ENCODE peak calls at places on chromosomes 4 and X, in six cellular contexts. T is CD8-positive, alpha-beta T cell; A is left ventricle myocardium inferior; H is K562; J is transverse colon; D is IMR-90. K is an unnamed sample. For H3K4me1, the result is how much of the 10 kb centered on the place peaks cover.

GRCh38 chrX:19926095-19926494 is 38.7 kb upstream of the SH3KBP1 start:
- DNase-seq in J (no peak), A (no peak), H (no peak), D (no peak), T (no peak), K (no peak)

GRCh38 chr4:1048781-1049590 is 37.6 kb downstream of the FGFRL1 start:
- DNase-seq in D (no peak), T (no peak), H (no peak), A (peak), J (no peak), K (no peak)

GRCh38 chrX:16828126-16828908 is 41.8 kb downstream of the RBBP7 start:
- DNase-seq in D (peak), T (no peak), J (peak), A (no peak), H (no peak), K (no peak)

GRCh38 chrX:68398286-68398685 is 35.0 kb downstream of the OPHN1 start:
- DNase-seq in T (no peak), H (no peak), J (no peak), A (no peak), D (no peak), K (no peak)

GRCh38 chrX:151762802-151763201 is 28.3 kb downstream of the CNGA2 start:
- DNase-seq in J (no peak), T (no peak), D (no peak), A (no peak), H (no peak), K (no peak)

GRCh38 chr4:142743071-142743825 is 102.9 kb downstream of the INPP4B start:
- DNase-seq in J (no peak), A (no peak), D (peak), T (no peak), H (no peak), K (no peak)

GRCh38 chr4:69749771-69750170 is 10.6 kb downstream of the SULT1B1 start:
- DNase-seq in J (no peak), A (no peak), H (no peak), D (peak), T (no peak), K (no peak)

GRCh38 chrX:40174594-40175415 is 77.0 kb upstream of the BCOR start:
- DNase-seq in H (no peak), T (no peak), D (no peak), A (no peak), J (peak), K (no peak)

GRCh38 chr4:9800878-9801277 is 19.4 kb downstream of the DRD5 start:
- DNase-seq in A (no peak), J (no peak), D (no peak), T (no peak), H (no peak), K (no peak)

GRCh38 chr4:5959221-5959982 is 58.8 kb downstream of the C4orf50 start:
- DNase-seq in J (no peak), H (no peak), D (no peak), A (no peak), T (no peak), K (no peak)

GRCh38 chr4:185702147-185702663 is 109.8 kb downstream of the SORBS2 start:
- DNase-seq in A (no peak), J (no peak), D (no peak), H (no peak), T (no peak), K (no peak)

GRCh38 chrX:95346854-95347253 is 1337.8 kb upstream of the DIAPH2 start:
- DNase-seq in A (no peak), D (peak), J (no peak), T (no peak), H (no peak), K (no peak)

GRCh38 chr4:15654556-15655222 is 468 bp downstream of the FBXL5 start:
- DNase-seq in D (peak), H (no peak), A (peak), T (peak), J (peak), K (peak)

GRCh38 chrX:46840946-46841740 is 4.3 kb downstream of the RP2 start:
- DNase-seq in T (no peak), J (no peak), A (no peak), D (no peak), H (no peak), K (no peak)

GRCh38 chr4:182808673-182809416 is 108.3 kb downstream of the DCTD start:
- DNase-seq in T (peak), D (peak), J (no peak), H (no peak), A (no peak), K (peak)

GRCh38 chrX:120791013-120791643 is 84.5 kb downstream of the CT47B1 start:
- DNase-seq in J (peak), D (peak), T (no peak), A (peak), H (no peak), K (no peak)

GRCh38 chr4:6926681-6927478 is 17.3 kb downstream of the TBC1D14 start:
- DNase-seq in A (peak), J (peak), H (peak), D (peak), T (peak), K (peak)

GRCh38 chrX:6052111-6052745 is 176.4 kb downstream of the NLGN4X start:
- DNase-seq in T (no peak), A (no peak), H (no peak), D (no peak), J (no peak), K (no peak)

GRCh38 chr4:109440948-109441347 is 7.3 kb downstream of the SEC24B start:
- DNase-seq in J (no peak), D (no peak), A (no peak), H (no peak), T (no peak), K (no peak)
- H3K4me1 ChIP-seq in J (half or more), D (under half), A (half or more), H (under half), T (under half), K (under half)

GRCh38 chr4:51844157-51845054 is 1.5 kb downstream of the DCUN1D4 start:
- DNase-seq in A (peak), D (peak), H (peak), T (peak), J (peak), K (peak)
- H3K4me1 ChIP-seq in A (under half), D (under half), H (under half), T (under half), J (under half), K (under half)

GRCh38 chr4:128904821-128905220 is 95.3 kb downstream of the JADE1 start:
- DNase-seq in D (no peak), H (no peak), J (no peak), A (no peak), T (no peak), K (no peak)

GRCh38 chr4:128906581-128906980 is 97.1 kb downstream of the JADE1 start:
- DNase-seq in A (no peak), D (no peak), J (no peak), H (no peak), T (no peak), K (no peak)

GRCh38 chr4:128907966-128908365 is 98.5 kb downstream of the JADE1 start:
- DNase-seq in D (no peak), J (no peak), A (no peak), T (no peak), H (no peak), K (no peak)

GRCh38 chr4:128913228-128913627 is 103.7 kb downstream of the JADE1 start:
- DNase-seq in D (no peak), A (no peak), T (no peak), J (no peak), H (no peak), K (no peak)

GRCh38 chr4:128908735-128909134 is 99.2 kb downstream of the JADE1 start:
- DNase-seq in H (no peak), D (peak), A (no peak), T (no peak), J (no peak), K (no peak)
- H3K4me1 ChIP-seq in H (under half), D (under half), A (under half), T (under half), J (under half), K (under half)

GRCh38 chr4:73904491-73904890 is 35.3 kb downstream of the CXCL1 start:
- DNase-seq in H (peak), A (peak), J (no peak), T (no peak), D (no peak), K (no peak)

GRCh38 chr4:73897380-73898136 is 28.4 kb downstream of the CXCL1 start:
- DNase-seq in T (no peak), D (peak), A (no peak), J (no peak), H (no peak), K (no peak)

GRCh38 chr4:73899321-73899720 is 30.1 kb downstream of the CXCL1 start:
- DNase-seq in J (no peak), D (no peak), H (no peak), A (no peak), T (no peak), K (no peak)

GRCh38 chr4:73902038-73902637 is 32.9 kb downstream of the CXCL1 start:
- DNase-seq in A (no peak), T (no peak), H (no peak), D (peak), J (no peak), K (no peak)

DNA sequence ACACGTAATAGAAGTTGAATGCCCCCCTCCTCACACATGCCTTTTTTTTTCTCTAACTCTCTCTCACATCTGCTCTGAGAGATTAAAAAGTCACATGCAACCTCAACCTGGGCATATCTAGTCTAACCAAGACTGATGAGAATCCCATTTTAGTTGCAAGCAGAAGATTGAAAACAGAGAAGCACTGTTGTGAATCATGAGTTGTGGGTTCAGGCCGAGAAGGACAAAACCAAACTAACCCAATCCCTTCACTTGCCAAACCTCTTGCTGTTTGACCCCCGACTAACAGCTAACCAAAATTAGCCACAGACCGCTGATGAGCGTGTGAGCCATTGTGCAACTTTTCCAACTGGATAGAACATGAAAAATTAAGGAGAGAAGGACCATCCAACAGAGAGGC is 31.8 kb downstream of the CXCL1 start:
- DNase-seq in A (no peak), T (no peak), J (no peak), D (peak), H (no peak), K (no peak)
- H3K4me1 ChIP-seq in A (under half), T (under half), J (under half), D (under half), H (under half), K (under half)

GRCh38 chr4:48037117-48037462 is 20.5 kb downstream of the NIPAL1 start:
- DNase-seq in H (no peak), T (no peak), A (no peak), D (no peak), J (no peak), K (no peak)
- H3K4me1 ChIP-seq in H (under half), T (under half), A (under half), D (under half), J (under half), K (under half)

GRCh38 chr4:187782425-187782824 is 213.1 kb upstream of the ZFP42 start:
- DNase-seq in A (no peak), D (no peak), J (no peak), T (no peak), H (no peak), K (no peak)

GRCh38 chr4:187789078-187789477 is 206.5 kb upstream of the ZFP42 start:
- DNase-seq in T (no peak), D (no peak), J (no peak), A (no peak), H (no peak), K (no peak)

DNA sequence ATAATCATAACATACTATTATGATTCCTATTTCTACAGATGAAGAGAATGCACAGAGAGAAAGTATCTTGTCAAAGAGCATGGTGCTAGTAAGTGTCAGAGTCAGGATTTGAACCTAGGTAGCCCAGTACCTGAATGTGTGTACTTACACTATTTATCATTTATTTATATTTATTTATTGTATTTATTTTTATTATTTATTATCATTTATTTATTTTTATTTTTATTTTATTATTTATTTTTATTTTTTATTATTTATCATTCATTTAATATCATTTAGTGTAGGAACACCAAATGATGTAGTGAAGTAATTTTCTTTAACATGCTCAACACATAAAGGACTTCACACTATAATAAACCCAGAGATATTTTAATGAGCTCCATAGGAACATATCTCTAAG is 209.4 kb upstream of the ZFP42 start:
- DNase-seq in D (no peak), A (no peak), H (no peak), T (no peak), J (no peak), K (no peak)
- H3K4me1 ChIP-seq in D (under half), A (under half), H (under half), T (under half), J (under half), K (under half)

DNA sequence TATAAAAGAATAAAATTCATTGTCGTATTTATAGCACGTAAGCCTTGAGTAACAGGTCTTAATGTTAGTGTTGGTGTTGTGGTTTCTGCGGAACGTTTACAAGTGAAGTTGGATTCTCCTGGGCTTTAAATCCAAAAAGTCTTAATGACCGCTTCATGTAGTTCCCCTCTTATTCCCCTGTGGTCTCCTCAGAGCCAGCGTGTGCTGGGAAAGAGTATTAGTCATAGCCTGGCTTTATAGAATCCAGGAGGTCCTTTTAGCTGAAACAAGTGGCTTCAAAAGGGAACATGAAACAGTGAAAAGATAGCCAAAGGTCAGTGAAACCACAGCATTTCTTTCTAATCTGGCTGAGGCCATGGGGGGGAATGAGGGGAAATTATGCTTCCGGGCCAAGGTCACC is 79.1 kb downstream of the CLCN4 start:
- DNase-seq in T (no peak), D (peak), H (no peak), A (no peak), J (no peak), K (no peak)
- H3K4me1 ChIP-seq in T (under half), D (under half), H (under half), A (under half), J (under half), K (under half)

K was measured in effector memory CD4-positive, alpha-beta T cell.